ENCODE peak calls at places on chromosomes 6 and 20, in four cellular contexts. C is foreskin fibroblast, W is right lobe of liver, R is upper lobe of right lung. I is an unnamed sample.

GRCh38 chr20:51022227-51022802 is 592 bp downstream of the KCNG1 start:
- DNase-seq in C (no peak), R (no peak), W (no peak), I (no peak)

GRCh38 chr6:144912474-144912873 is 627.3 kb downstream of the UTRN start:
- DNase-seq in W (no peak), C (peak), R (no peak), I (no peak)

GRCh38 chr6:112216699-112217551 is 37.4 kb downstream of the LAMA4 start:
- DNase-seq in R (no peak), W (no peak), C (peak), I (no peak)

GRCh38 chr20:31713312-31714049 is 9.2 kb downstream of the BCL2L1 start:
- DNase-seq in W (peak), R (peak), C (peak), I (no peak)

GRCh38 chr6:133568970-133569889 is 319.7 kb upstream of the TCF21 start:
- DNase-seq in R (no peak), W (no peak), C (peak), I (no peak)

GRCh38 chr20:57610261-57610952 is 9.8 kb downstream of the ZBP1 start:
- DNase-seq in W (no peak), C (no peak), R (peak), I (no peak)

GRCh38 chr6:96015321-96015790 is 418 bp upstream of the FUT9 start:
- DNase-seq in C (no peak), R (no peak), W (no peak), I (no peak)

GRCh38 chr6:5082487-5083306 is 2.4 kb upstream of the PPP1R3G start:
- DNase-seq in R (no peak), W (peak), C (peak), I (peak)

GRCh38 chr6:151869787-151870186 is 62.3 kb downstream of the ESR1 start:
- DNase-seq in W (no peak), C (peak), R (no peak), I (no peak)

GRCh38 chr6:68911811-68912210 is 276.7 kb downstream of the ADGRB3 start:
- DNase-seq in R (no peak), W (no peak), C (no peak), I (no peak)

GRCh38 chr6:7052441-7052936 is 55.3 kb upstream of the RREB1 start:
- DNase-seq in C (peak), W (peak), R (peak), I (no peak)

GRCh38 chr6:108492131-108492766 is 68.5 kb upstream of the FOXO3 start:
- DNase-seq in R (no peak), C (peak), W (no peak), I (no peak)

GRCh38 chr6:4698901-4699659 is 77.1 kb upstream of the CDYL start:
- DNase-seq in R (no peak), C (no peak), W (no peak), I (no peak)

GRCh38 chr20:16803965-16804792 is 56.0 kb downstream of the OTOR start:
- DNase-seq in R (peak), C (peak), W (peak), I (no peak)

GRCh38 chr6:24357336-24358218 is at the start of gene DCDC2:
- DNase-seq in R (peak), C (peak), W (peak), I (no peak)

GRCh38 chr20:55375920-55376319 is 629.4 kb downstream of the CBLN4 start:
- DNase-seq in C (no peak), W (no peak), R (no peak), I (no peak)

GRCh38 chr20:31926493-31926892 is 25.4 kb downstream of the PDRG1 start:
- DNase-seq in C (no peak), R (no peak), W (no peak), I (no peak)

GRCh38 chr6:134235937-134236751 is 81.8 kb downstream of the SGK1 start:
- DNase-seq in C (peak), W (no peak), R (no peak), I (no peak)

GRCh38 chr20:52033313-52033712 is 158.3 kb downstream of the ZFP64 start:
- DNase-seq in W (no peak), R (no peak), C (peak), I (no peak)

GRCh38 chr6:28607990-28608389 is 82.3 kb downstream of the GPX5 start:
- DNase-seq in C (no peak), W (no peak), R (no peak), I (no peak)

GRCh38 chr6:20554326-20554725 is 20.1 kb downstream of the CDKAL1 start:
- DNase-seq in W (no peak), R (no peak), C (peak), I (no peak)

GRCh38 chr20:3334156-3334943 is 73.1 kb downstream of the DNAAF9 start:
- DNase-seq in W (no peak), C (no peak), R (no peak), I (no peak)

GRCh38 chr6:56771929-56772607 is 129.4 kb upstream of the DST start:
- DNase-seq in W (no peak), C (no peak), R (no peak), I (no peak)

DNA sequence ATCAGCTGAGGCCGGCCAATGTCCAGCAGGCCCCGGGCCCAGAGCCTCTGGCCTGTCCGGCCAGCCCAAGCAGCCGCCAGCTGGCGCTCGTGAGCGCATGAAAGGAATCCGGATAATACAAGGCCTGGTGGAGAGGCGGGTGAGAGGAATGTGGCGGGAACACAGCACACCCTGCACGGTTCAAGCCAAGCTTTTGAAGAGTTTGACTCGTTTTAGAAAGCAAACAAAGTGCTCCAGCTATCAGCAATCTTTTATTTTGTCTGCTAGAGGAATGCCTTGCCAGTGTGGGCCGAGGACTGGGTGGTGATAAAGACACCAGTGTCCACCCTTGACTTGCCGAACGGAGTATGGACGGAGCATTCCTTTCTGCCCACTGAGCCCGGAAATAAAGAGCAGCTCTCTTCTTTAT is 9.3 kb upstream of the NEDD9 start:
- DNase-seq in W (peak), C (peak), R (peak), I (no peak)
- TF ChIP-seq CTCF in W (peak), C (peak), R (peak), I (no peak)

GRCh38 chr20:43842126-43843020 is 72.3 kb upstream of the TOX2 start:
- DNase-seq in R (no peak), W (no peak), C (no peak), I (no peak)

GRCh38 chr20:43837856-43838702 is 76.6 kb upstream of the TOX2 start:
- DNase-seq in C (no peak), R (no peak), W (no peak), I (no peak)

GRCh38 chr20:43839793-43840199 is 74.9 kb upstream of the TOX2 start:
- DNase-seq in R (no peak), C (no peak), W (no peak), I (no peak)

GRCh38 chr20:43838703-43839060 is 76.0 kb upstream of the TOX2 start:
- DNase-seq in W (no peak), C (no peak), R (no peak), I (no peak)

GRCh38 chr20:43840382-43841070 is 74.1 kb upstream of the TOX2 start:
- DNase-seq in W (no peak), R (no peak), C (peak), I (no peak)
- TF ChIP-seq CTCF in W (no peak), R (peak), C (peak), I (peak)

GRCh38 chr6:167469101-167469500 is 144.2 kb downstream of the TTLL2 start:
- DNase-seq in R (no peak), W (no peak), C (no peak), I (no peak)

GRCh38 chr6:167465497-167465896 is 140.6 kb downstream of the TTLL2 start:
- DNase-seq in W (no peak), C (no peak), R (no peak), I (no peak)

GRCh38 chr6:167467793-167468431 is 143.0 kb downstream of the TTLL2 start:
- DNase-seq in W (no peak), R (no peak), C (no peak), I (no peak)

GRCh38 chr6:167469655-167470054 is 144.8 kb downstream of the TTLL2 start:
- DNase-seq in C (no peak), W (no peak), R (no peak), I (no peak)

GRCh38 chr6:167467282-167467681 is 142.4 kb downstream of the TTLL2 start:
- DNase-seq in R (no peak), C (no peak), W (no peak), I (no peak)
- TF ChIP-seq CTCF in R (no peak), C (no peak), W (no peak), I (no peak)

DNA sequence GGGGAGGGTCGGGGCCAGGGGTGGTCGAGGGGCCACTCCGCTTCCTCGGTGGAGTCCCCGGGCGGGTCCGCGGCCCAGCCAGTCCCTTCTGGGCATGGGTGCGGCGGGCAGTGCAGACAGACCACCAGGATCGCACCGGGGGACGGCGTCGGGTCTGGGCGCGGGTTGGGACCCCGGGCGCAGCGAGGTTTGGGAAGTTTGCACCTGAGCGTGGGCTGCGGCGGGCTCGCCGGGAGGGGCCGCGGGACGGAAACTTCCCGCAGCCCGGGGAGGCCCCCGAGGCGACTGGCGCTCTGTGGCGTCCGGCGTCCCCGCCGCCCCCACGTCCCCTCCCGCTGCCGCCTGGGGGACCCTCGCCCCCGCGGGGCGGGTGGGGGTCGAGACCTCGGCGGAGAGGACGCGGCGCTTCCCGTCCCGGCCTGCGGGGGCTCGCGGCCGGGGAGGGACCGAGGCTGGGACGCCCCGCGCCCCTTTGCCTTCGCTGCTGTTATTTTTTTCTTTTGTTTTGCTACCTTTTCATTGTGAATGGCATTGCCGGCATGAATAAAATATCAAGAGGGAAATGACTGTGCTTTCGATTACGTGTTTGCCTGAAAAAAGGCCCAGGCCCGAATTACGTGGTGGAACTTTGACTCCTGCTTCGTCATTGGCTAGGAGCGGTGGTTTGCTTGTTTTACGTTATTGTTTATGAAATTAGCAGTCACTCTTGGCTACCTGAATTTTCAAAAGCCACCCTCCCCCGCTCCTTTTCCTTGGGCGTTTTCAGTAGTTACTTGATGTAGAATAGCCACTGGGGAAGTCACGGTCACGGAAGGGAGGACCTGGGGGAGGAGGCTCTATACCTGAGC is 701 bp downstream of the SNX9 start:
- DNase-seq in R (peak), C (peak), W (peak), I (peak)
- TF ChIP-seq CTCF in R (no peak), C (no peak), W (no peak), I (no peak)

GRCh38 chr6:43228951-43229802 is at the start of gene DNPH1:
- DNase-seq in W (peak), C (peak), R (peak), I (peak)
- TF ChIP-seq CTCF in W (peak), C (peak), R (peak), I (peak)

GRCh38 chr6:154709621-154710020 is 23.6 kb upstream of the SCAF8 start:
- DNase-seq in W (no peak), C (no peak), R (no peak), I (no peak)

GRCh38 chr6:154710689-154711088 is 22.5 kb upstream of the SCAF8 start:
- DNase-seq in C (no peak), W (no peak), R (no peak), I (no peak)

GRCh38 chr6:154706389-154706788 is 26.8 kb upstream of the SCAF8 start:
- DNase-seq in R (no peak), C (no peak), W (no peak), I (no peak)

GRCh38 chr6:154703094-154703493 is 30.1 kb upstream of the SCAF8 start:
- DNase-seq in R (no peak), W (no peak), C (no peak), I (no peak)

DNA sequence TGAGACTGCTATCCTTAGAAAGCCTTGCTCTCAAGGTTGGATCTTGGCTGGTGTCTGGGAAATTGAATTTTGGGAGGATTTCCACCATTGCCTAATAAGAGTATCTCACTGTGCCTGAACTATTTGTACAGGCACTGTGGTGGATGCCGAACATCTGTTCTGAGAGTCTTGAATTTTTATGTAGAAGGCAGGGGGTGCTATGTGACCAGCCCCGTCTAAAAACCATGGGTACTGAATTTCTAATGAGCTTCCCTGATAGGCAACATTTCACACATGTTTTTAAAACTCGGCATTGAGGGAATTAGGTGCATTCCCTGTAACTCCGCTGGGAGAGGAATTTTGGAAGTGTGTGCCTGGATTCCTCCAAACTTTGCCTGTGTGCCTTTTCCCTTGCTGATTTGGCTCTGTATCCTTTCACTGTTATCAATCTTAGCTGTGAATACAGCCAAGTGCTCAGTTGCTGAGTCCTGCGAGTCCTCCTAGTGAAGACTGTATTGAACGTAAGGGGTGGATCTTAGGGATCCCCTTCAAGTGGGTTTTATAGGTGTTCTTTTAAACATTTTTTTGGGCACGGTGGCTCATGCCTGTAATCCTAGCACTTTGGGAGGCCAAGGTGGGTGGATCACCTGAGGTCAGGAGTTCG is 27.6 kb upstream of the SCAF8 start:
- DNase-seq in W (no peak), R (no peak), C (no peak), I (no peak)
- TF ChIP-seq CTCF in W (no peak), R (no peak), C (no peak), I (no peak)

DNA sequence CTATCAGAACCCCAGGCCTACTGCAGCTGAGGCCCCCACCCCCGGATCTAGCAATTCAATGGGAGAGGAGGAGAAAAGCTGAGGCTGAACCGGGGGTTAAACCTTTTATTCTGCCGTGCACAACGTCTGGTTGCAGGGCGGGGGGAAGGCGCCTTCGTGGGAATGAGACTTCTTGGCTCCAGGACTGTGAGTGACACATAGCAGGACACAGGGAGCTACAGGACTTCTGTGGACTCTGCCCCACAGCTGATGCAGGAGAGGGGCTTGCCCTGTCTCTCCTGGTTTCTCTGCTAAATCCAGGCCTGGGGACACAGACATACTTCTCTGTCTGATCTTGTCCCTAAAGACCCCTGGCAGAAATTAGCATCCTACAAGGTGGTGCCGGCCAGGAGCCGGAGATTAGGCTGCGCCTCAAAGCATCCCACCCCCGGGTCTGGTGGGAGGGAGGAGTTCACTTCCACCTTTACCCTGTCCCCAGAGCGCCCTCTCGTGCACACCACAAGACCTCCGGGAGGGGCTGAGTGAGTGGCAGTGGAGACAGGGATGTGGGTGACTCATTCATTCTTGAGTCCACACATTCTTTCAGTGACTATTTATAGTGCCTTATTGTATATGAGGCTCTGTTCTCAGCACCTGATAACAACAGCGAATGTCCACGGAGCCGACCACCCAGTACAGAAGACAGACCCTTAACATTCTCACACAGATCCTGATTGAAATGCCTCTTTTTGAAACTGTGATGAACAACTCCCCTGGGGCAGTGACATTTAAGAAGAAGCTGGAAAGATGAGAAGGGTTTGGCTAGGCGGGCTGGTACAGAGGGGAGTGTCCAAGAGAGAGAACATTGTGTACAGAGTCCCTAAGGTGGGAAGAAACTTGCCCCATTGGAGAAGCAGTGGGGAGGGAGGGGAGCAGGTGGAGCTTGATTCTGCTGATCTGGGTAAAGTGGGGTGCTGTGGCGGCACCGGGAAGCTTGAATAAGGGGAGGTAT is 38.9 kb downstream of the GMPR start:
- DNase-seq in W (no peak), R (peak), C (peak), I (no peak)
- TF ChIP-seq CTCF in W (no peak), R (peak), C (peak), I (no peak)